ENCODE peak calls at places on chromosomes 13 and 19, in five cellular contexts. E, X, A, I and Y are unnamed samples.

GRCh38 chr13:35648109-35648508 is 171.6 kb upstream of the MAB21L1 start:
- DNase-seq in E (no peak), I (no peak), A (no peak), X (no peak), Y (no peak)

GRCh38 chr13:99322297-99323103 is 15.3 kb upstream of the GPR183 start:
- DNase-seq in I (no peak), E (no peak), A (no peak), X (no peak), Y (no peak)

GRCh38 chr13:111845621-111846351 is 221.2 kb upstream of the SOX1 start:
- DNase-seq in E (no peak), I (no peak), A (no peak), X (no peak), Y (no peak)

GRCh38 chr19:11513946-11514345 is 8.3 kb upstream of the ZNF653 start:
- DNase-seq in X (no peak), A (no peak), I (no peak), E (no peak), Y (no peak)

GRCh38 chr19:58395220-58395978 is at the start of gene RNF225:
- DNase-seq in A (no peak), I (no peak), E (no peak), X (peak; percentile 76), Y (no peak)

GRCh38 chr13:55788548-55788947 is 1352.2 kb upstream of the PRR20A start:
- DNase-seq in X (no peak), I (no peak), A (no peak), E (no peak), Y (no peak)

GRCh38 chr19:30666301-30666803 is 294.2 kb downstream of the ZNF536 start:
- DNase-seq in X (no peak), E (peak; percentile 43), A (no peak), I (no peak), Y (no peak)

GRCh38 chr13:28492527-28493367 is 2.2 kb downstream of the FLT1 start:
- DNase-seq in X (no peak), I (no peak), A (no peak), E (no peak), Y (no peak)

GRCh38 chr13:100738176-100738855 is 63.7 kb upstream of the TMTC4 start:
- DNase-seq in E (no peak), A (no peak), X (no peak), I (no peak), Y (no peak)

GRCh38 chr13:40666905-40667621 is 622 bp upstream of the FOXO1 start:
- DNase-seq in I (peak; percentile 56), E (peak; percentile 58), A (peak; percentile 69), X (peak; percentile 90), Y (no peak)

GRCh38 chr19:5269279-5269678 is 71.3 kb downstream of the PTPRS start:
- DNase-seq in X (no peak), A (no peak), I (no peak), E (no peak), Y (no peak)

GRCh38 chr19:33295621-33296472 is 6.5 kb downstream of the CEBPA start:
- DNase-seq in E (no peak), A (no peak), X (peak; percentile 40), I (no peak), Y (no peak)

GRCh38 chr19:362154-362553 is 17.6 kb upstream of the MIER2 start:
- DNase-seq in E (no peak), A (no peak), X (no peak), I (no peak), Y (no peak)

GRCh38 chr19:4379383-4380253 is 20.7 kb downstream of the SH3GL1 start:
- DNase-seq in E (peak; percentile 16), I (peak; percentile 68), A (peak; percentile 81), X (no peak), Y (no peak)

GRCh38 chr19:4645718-4646117 is 6.4 kb downstream of the TNFAIP8L1 start:
- DNase-seq in E (no peak), I (no peak), A (no peak), X (no peak), Y (no peak)

GRCh38 chr13:101258071-101258470 is 158.2 kb downstream of the NALCN start:
- DNase-seq in A (no peak), X (no peak), E (no peak), I (no peak), Y (no peak)

GRCh38 chr19:4597278-4597974 is 37.9 kb upstream of the SEMA6B start:
- DNase-seq in X (no peak), I (no peak), E (no peak), A (no peak), Y (no peak)

GRCh38 chr19:40685016-40685526 is 5.4 kb downstream of the NUMBL start:
- DNase-seq in E (no peak), I (no peak), X (no peak), A (no peak), Y (no peak)

GRCh38 chr13:46492946-46493345 is 60.0 kb upstream of the LRCH1 start:
- DNase-seq in A (no peak), E (peak; percentile 63), I (no peak), X (no peak), Y (no peak)

GRCh38 chr19:16460454-16460853 is 11.3 kb downstream of the EPS15L1 start:
- DNase-seq in E (no peak), X (no peak), I (no peak), A (no peak), Y (no peak)

GRCh38 chr13:42420304-42420703 is 148.4 kb downstream of the AKAP11 start:
- DNase-seq in A (no peak), I (no peak), X (no peak), E (no peak), Y (no peak)

DNA sequence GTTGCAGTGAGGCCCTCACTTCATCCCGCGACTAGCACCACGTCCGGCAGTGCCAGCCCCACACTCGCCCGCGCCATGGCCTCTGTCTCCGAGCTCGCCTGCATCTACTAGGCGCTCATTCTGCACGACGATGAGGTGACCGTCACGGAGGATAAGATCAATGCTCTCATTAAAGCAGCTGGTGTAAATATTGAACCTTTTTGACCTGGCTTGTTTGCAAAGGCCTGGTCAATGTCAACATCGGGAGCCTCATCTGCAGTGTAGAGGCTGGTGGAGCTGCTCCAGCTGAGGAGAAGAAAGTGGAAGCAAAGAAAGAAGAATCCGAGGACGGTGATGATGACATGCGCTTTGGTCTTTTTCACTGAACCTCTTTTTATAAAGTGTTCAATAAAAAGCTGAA is 48.6 kb downstream of the NLRP12 start:
- DNase-seq in A (no peak), I (no peak), E (no peak), X (no peak), Y (no peak)
- H3K4me3 ChIP-seq in A (no peak overlapping the region), I (no peak overlapping the region), E (no peak overlapping the region), X (no peak overlapping the region), Y (no peak overlapping the region)

DNA sequence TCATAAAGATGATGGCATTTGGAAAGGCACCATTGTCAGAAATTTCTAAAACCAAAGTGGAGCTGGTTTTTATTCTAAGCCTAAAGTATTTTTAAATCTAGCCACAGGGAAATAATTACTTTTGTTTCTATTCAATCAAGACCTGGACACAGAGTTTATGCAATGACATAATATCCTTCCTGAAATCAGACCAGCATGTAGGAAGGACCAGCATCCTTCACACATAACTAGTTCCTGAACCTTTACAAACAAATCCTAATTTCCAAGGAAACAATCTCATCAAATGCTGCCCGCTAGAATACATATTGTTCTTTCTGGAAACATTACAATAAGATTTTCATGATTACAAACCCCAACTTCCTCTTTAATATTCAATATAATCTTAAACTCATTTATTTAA is 1.5 kb downstream of the STARD13 start:
- DNase-seq in A (no peak), I (no peak), X (no peak), E (no peak), Y (no peak)
- H3K4me3 ChIP-seq in A (no peak overlapping the region), I (no peak overlapping the region), X (peak overlapping the region; percentile 67), E (no peak overlapping the region), Y (peak overlapping the region; percentile 89)

GRCh38 chr19:14059652-14060155 is 2.2 kb downstream of the PALM3 start:
- DNase-seq in A (no peak), I (no peak), X (no peak), E (no peak), Y (no peak)
- H3K4me3 ChIP-seq in A (no peak overlapping the region), I (no peak overlapping the region), X (no peak overlapping the region), E (no peak overlapping the region), Y (no peak overlapping the region)

DNA sequence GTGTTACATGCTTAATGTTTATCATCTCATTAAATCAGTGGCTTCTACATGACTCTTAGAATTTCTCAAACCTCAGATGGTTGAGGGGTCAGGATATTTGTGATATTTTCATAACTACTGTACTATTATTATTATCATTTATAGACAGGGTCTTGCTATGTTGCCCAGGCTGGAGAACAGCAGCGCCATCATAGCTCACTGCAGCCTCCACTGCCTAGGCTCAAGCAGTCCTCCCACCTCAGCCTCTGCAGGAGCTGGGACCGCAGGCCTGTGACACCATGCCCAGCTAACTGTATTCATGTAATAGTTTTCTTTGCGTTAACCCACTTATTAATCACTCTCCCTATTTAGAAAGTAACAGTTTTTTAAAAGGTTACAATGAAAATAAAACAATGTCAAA is 9.5 kb downstream of the IER2 start:
- DNase-seq in E (no peak), I (no peak), A (no peak), X (no peak), Y (no peak)
- H3K4me3 ChIP-seq in E (no peak overlapping the region), I (no peak overlapping the region), A (no peak overlapping the region), X (no peak overlapping the region), Y (no peak overlapping the region)

DNA sequence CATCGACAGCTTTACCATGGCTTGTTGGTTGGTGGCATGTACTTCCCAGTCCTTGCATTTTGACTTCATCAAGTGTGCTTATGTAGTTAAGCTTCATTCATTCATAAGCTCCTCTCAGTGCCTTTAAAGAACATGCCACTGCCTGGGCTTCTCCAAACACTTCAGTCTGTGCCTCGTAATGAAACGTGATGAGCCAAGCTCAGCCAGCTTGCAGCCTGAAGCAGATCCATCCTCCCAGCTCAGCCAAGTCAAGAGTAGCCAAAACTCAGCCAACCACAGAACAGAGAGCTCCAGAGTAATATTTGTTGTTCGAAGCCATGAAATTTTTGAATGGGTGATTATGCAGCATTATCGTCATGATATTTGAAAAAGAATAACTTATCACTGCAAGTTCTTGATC is 989.7 kb downstream of the EFNB2 start:
- DNase-seq in A (no peak), X (no peak), I (no peak), E (no peak), Y (no peak)
- H3K4me3 ChIP-seq in A (no peak overlapping the region), X (no peak overlapping the region), I (no peak overlapping the region), E (no peak overlapping the region), Y (no peak overlapping the region)

GRCh38 chr19:8592231-8593009 is 15.2 kb upstream of the MYO1F start:
- DNase-seq in E (peak; percentile 30), A (peak; percentile 88), X (peak; percentile 98), I (peak; percentile 96), Y (peak; percentile 98)
- H3K4me3 ChIP-seq in E (no peak overlapping the region), A (no peak overlapping the region), X (peak overlapping the region; percentile 35), I (no peak overlapping the region), Y (peak overlapping the region; percentile 74)

DNA sequence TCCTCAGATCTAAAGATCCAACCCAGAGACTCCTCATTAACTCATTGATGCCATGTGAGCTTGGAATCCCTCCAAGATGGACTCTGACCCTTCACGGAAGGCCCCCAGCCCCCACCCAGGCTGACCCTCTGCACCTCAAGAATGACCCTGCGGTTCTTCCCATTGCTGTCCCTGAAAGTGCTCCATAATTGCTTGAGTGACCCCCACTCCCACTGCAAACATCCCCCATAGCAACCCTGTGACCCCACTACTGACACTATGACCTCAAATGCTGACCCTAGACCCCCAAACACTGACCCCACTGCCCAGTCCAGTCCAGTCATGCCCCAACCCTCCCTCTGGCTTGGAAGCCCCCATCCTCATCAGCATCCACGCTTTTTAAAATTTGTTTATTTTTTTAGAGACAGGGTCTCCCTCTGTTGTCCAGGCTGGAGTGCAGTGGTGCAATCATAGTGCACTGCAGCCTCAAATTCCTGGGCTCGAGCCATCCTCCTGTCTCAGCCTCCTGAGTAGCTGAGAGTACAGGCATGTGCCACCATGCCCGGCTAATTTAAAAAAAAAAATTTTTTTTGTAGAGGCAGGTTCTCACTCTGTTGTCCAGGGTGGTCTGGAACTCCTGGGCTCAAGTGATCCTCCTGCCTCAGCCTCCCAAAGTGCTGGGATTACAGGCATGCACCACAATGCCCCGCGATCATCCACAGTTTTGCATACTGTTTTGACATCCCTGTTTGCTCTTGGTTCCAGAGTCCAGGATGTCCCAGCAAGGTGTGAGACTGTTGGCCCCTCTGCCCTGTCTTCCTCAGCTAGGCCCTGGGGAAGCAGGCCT is 855 bp downstream of the LYL1 start:
- DNase-seq in A (no peak), X (no peak), I (no peak), E (no peak), Y (no peak)
- H3K4me3 ChIP-seq in A (peak overlapping the region; percentile 66), X (peak overlapping the region; percentile 53), I (peak overlapping the region; percentile 23), E (peak overlapping the region; percentile 83), Y (peak overlapping the region; percentile 65)